ENCODE peak calls at places on chromosomes 12 and 14, in five cellular contexts. R is ovary, W is upper lobe of right lung, J is lung, Z is DND-41. A is an unnamed sample.

GRCh38 chr14:102939820-102940561 is 17.5 kb downstream of the AMN start:
- DNase-seq in R (no peak), W (peak; percentile 94), J (peak; percentile 90), Z (no peak), A (no peak)

GRCh38 chr12:14769837-14770494 is 33.3 kb downstream of the WBP11 start:
- DNase-seq in R (peak; percentile 83), W (peak; percentile 94), J (peak; percentile 89), Z (peak; percentile 78), A (peak; percentile 11)

GRCh38 chr12:105233045-105233905 is 2.7 kb downstream of the APPL2 start:
- DNase-seq in R (no peak), W (no peak), J (no peak), Z (no peak), A (no peak)

GRCh38 chr12:1587927-1588573 is 6.3 kb downstream of the FBXL14 start:
- DNase-seq in R (no peak), W (no peak), J (no peak), Z (no peak), A (no peak)

GRCh38 chr12:121400332-121401139 is 618 bp downstream of the RNF34 start:
- DNase-seq in R (no peak), W (no peak), J (peak; percentile 29), Z (peak; percentile 50), A (no peak)

GRCh38 chr12:73935817-73936216 is 601.8 kb upstream of the ATXN7L3B start:
- DNase-seq in R (no peak), W (no peak), J (no peak), Z (no peak), A (no peak)

GRCh38 chr14:68789002-68789797 is 3.7 kb downstream of the ZFP36L1 start:
- DNase-seq in R (peak; percentile 78), W (peak; percentile 92), J (peak; percentile 83), Z (peak; percentile 37), A (no peak)

GRCh38 chr12:11687538-11687937 is 38.1 kb downstream of the ETV6 start:
- DNase-seq in R (no peak), W (no peak), J (no peak), Z (no peak), A (no peak)

GRCh38 chr12:46404225-46404631 is 31.7 kb upstream of the SLC38A2 start:
- DNase-seq in R (no peak), W (no peak), J (no peak), Z (no peak), A (no peak)

GRCh38 chr14:60964901-60965300 is 16.0 kb downstream of the TRMT5 start:
- DNase-seq in R (no peak), W (no peak), J (no peak), Z (no peak), A (no peak)

GRCh38 chr14:67221248-67221981 is 19.8 kb upstream of the PALS1 start:
- DNase-seq in R (no peak), W (no peak), J (no peak), Z (no peak), A (peak; percentile 67)

GRCh38 chr12:109084425-109084824 is 8.8 kb downstream of the ALKBH2 start:
- DNase-seq in R (no peak), W (no peak), J (no peak), Z (no peak), A (no peak)

GRCh38 chr12:42090899-42091298 is 53.8 kb downstream of the GXYLT1 start:
- DNase-seq in R (no peak), W (no peak), J (no peak), Z (no peak), A (peak; percentile 23)

GRCh38 chr14:34252227-34252626 is 209.8 kb downstream of the SPTSSA start:
- DNase-seq in R (no peak), W (no peak), J (no peak), Z (no peak), A (no peak)

GRCh38 chr12:55659486-55660385 is 23.0 kb downstream of the OR10P1 start:
- DNase-seq in R (peak; percentile 64), W (no peak), J (no peak), Z (no peak), A (peak; percentile 14)

GRCh38 chr14:97329701-97330100 is 532.5 kb downstream of the VRK1 start:
- DNase-seq in R (no peak), W (no peak), J (no peak), Z (no peak), A (no peak)

GRCh38 chr12:66232258-66232657 is 43.2 kb downstream of the IRAK3 start:
- DNase-seq in R (no peak), W (no peak), J (no peak), Z (no peak), A (no peak)

GRCh38 chr12:67222302-67222701 is 46.9 kb upstream of the CAND1 start:
- DNase-seq in R (no peak), W (no peak), J (no peak), Z (no peak), A (no peak)

GRCh38 chr12:13170892-13171490 is 25.5 kb upstream of the EMP1 start:
- DNase-seq in R (no peak), W (no peak), J (peak; percentile 10), Z (no peak), A (no peak)

GRCh38 chr12:1691123-1692007 is 495 bp downstream of the ADIPOR2 start:
- DNase-seq in R (no peak), W (peak; percentile 82), J (peak; percentile 35), Z (peak; percentile 46), A (no peak)

GRCh38 chr12:119576915-119577314 is 16.7 kb upstream of the TMEM233 start:
- DNase-seq in R (no peak), W (no peak), J (no peak), Z (no peak), A (no peak)

GRCh38 chr14:101334656-101335055 is 226.6 kb upstream of the DIO3 start:
- DNase-seq in R (no peak), W (no peak), J (no peak), Z (no peak), A (no peak)

GRCh38 chr14:101336203-101336602 is 225.1 kb upstream of the DIO3 start:
- DNase-seq in R (no peak), W (no peak), J (no peak), Z (no peak), A (no peak)

GRCh38 chr14:101333335-101334280 is 227.7 kb upstream of the DIO3 start:
- DNase-seq in R (no peak), W (no peak), J (no peak), Z (no peak), A (no peak)

GRCh38 chr14:101337053-101337452 is 224.2 kb upstream of the DIO3 start:
- DNase-seq in R (no peak), W (no peak), J (no peak), Z (no peak), A (no peak)

DNA sequence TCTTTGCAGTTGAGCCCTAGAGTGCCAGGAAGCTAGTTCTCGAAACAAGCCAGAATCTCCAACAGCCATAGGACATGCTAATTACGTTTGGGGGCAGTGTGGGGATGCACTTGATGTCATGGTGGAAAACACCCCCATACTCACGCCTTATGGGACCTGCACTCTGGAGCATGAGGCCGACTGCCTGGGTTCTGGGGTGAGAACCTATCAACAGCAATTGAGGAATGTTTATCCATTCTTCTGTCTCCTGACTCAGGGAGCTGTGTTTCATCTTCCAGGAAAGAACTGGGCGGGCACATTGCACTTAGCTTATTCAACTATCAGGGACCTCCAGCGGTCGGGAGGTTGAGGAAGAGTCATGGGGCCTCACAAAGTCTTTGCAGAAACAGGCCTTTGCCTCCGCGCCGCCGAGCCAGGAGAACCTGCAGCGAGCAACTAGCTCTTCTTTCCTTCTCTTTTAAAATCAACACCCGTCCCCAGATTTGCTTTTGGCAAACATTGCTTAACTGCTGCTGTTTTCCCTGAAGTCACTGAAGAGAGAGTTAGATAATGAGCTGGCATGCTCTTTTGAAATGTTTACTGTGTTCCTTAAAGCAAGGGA is 226.1 kb upstream of the DIO3 start:
- DNase-seq in R (peak; percentile 48), W (no peak), J (no peak), Z (no peak), A (no peak)
- TF ChIP-seq CTCF in R (no peak), W (no peak), J (no peak), Z (no peak), A (no peak)

GRCh38 chr14:73237786-73238261 is 518 bp downstream of the PAPLN start:
- DNase-seq in R (peak; percentile 39), W (no peak), J (no peak), Z (no peak), A (no peak)
- H3K4me3 ChIP-seq in R (peak overlapping the region; percentile 49), W (peak overlapping the region; percentile 56), J (peak overlapping the region; percentile 44), Z (no peak overlapping the region), A (peak overlapping the region; percentile 38)

DNA sequence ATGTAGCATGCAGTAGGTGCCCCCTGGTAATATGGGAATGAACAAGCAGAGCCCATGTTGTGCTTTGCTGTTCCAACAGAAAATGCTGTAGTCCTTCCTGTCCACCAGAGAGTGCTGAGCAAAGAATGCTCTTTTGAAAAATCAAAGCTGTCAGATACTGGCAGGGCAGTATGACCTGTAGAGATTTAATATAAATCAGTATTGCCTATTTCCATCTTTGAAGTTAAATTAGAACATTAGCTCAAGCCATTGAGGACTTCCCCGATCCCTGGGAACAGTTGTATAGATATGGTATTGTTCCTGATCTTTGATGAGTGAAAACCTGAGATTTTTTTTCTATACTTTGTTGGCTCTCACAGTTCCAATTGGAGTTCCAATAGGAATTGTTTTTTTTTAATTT is 13.0 kb downstream of the TTC8 start:
- DNase-seq in R (no peak), W (no peak), J (no peak), Z (no peak), A (no peak)
- TF ChIP-seq CTCF in R (no peak), W (no peak), J (no peak), Z (no peak), A (no peak)

DNA sequence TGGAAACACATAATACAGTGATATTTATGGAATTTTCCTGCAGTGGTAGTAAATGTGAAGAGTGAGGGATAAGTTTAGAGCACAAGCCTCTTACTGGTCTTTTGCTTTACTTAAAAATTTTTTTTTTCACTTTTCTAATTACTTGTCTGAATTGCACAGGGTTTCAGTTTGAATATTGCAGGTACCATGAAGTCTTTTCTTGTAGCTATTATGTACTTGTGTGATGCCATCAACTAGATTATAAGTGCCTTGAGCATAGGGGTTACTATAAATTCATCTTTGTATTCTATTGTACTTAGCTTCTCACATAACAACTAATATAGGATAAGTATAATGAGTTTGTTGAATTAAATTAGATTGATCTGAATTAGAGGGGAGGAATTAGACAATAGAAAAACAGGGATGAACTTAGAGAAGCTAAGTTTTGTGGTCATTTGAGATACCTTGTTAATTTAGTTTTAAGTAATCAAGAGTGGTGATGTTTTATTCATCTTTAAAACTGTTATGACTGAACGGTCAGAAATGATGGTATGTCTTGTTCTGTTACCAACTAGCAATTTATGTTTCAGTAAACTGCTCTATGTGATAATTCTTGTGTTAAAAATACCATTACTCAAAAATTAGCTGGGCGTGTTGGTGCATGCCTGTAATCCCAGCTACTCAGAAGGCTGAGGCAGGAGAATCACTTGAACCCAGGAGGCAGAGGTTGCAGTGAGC is 42.1 kb downstream of the CCDC91 start:
- DNase-seq in R (no peak), W (no peak), J (no peak), Z (no peak), A (no peak)
- H3K4me3 ChIP-seq in R (no peak overlapping the region), W (no peak overlapping the region), J (no peak overlapping the region), Z (no peak overlapping the region), A (no peak overlapping the region)

GRCh38 chr14:87013583-87013982 is 979.4 kb downstream of the GALC start:
- DNase-seq in R (no peak), W (no peak), J (no peak), Z (no peak), A (peak; percentile 46)

GRCh38 chr14:87018294-87018693 is 974.7 kb downstream of the GALC start:
- DNase-seq in R (no peak), W (no peak), J (no peak), Z (no peak), A (no peak)

GRCh38 chr14:87017335-87017734 is 975.6 kb downstream of the GALC start:
- DNase-seq in R (no peak), W (no peak), J (no peak), Z (no peak), A (no peak)

GRCh38 chr14:87014854-87015253 is 978.1 kb downstream of the GALC start:
- DNase-seq in R (no peak), W (no peak), J (no peak), Z (no peak), A (no peak)
- TF ChIP-seq CTCF in R (no peak), W (no peak), J (no peak), Z (peak; percentile 47), A (peak; percentile 27)